ENCODE peak calls at places on chromosomes 4 and X, in six cellular contexts. Q is Karpas-422; A is prostate gland; V is CD4-positive, alpha-beta memory T cell; Y is body of pancreas; I is DND-41. X is an unnamed sample. For H3K4me1, the result is how much of the 10 kb centered on the place peaks cover.

GRCh38 chr4:743463-744211 is 38.0 kb downstream of the PCGF3 start:
- DNase-seq in Y (no peak), A (no peak), I (no peak), V (no peak), Q (no peak), X (no peak)

GRCh38 chr4:2254665-2255500 is 7.0 kb downstream of the MXD4 start:
- DNase-seq in Y (no peak), Q (no peak), A (peak), V (peak), I (no peak), X (peak)

GRCh38 chr4:73776363-73776762 is 36.0 kb downstream of the CXCL8 start:
- DNase-seq in Y (peak), Q (no peak), A (peak), V (no peak), I (no peak), X (no peak)

GRCh38 chr4:146407669-146408084 is 114.1 kb downstream of the SLC10A7 start:
- DNase-seq in V (no peak), I (no peak), Q (no peak), A (no peak), Y (no peak), X (no peak)

GRCh38 chrX:67893931-67894330 is 350.1 kb downstream of the AR start:
- DNase-seq in I (no peak), A (no peak), Q (no peak), Y (no peak), V (no peak), X (no peak)

GRCh38 chr4:48261288-48261687 is 8.3 kb downstream of the TEC start:
- DNase-seq in A (no peak), V (no peak), I (no peak), Y (no peak), Q (no peak), X (no peak)

GRCh38 chrX:56802428-56802827 is 73.4 kb downstream of the NBDY start:
- DNase-seq in V (no peak), I (no peak), A (no peak), Y (no peak), Q (no peak), X (no peak)

GRCh38 chr4:86927843-86928395 is 6.9 kb upstream of the AFF1 start:
- DNase-seq in Y (no peak), V (no peak), Q (no peak), I (no peak), A (peak), X (no peak)

GRCh38 chrX:58025979-58026378 is 115.7 kb upstream of the ZXDA start:
- DNase-seq in Q (peak), Y (peak), V (peak), I (peak), A (peak), X (peak)

GRCh38 chr4:16824278-16824806 is 74.1 kb downstream of the LDB2 start:
- DNase-seq in A (no peak), Y (no peak), I (no peak), V (no peak), Q (no peak), X (no peak)

GRCh38 chr4:120105472-120105871 is 38.8 kb upstream of the MAD2L1 start:
- DNase-seq in Y (no peak), V (no peak), A (no peak), Q (no peak), I (no peak), X (no peak)

GRCh38 chr4:69951602-69952001 is 13.9 kb downstream of the CSN2 start:
- DNase-seq in V (no peak), I (no peak), Y (no peak), Q (no peak), A (no peak), X (no peak)

GRCh38 chr4:26489101-26489669 is 1.1 kb downstream of the CCKAR start:
- DNase-seq in Q (peak), A (no peak), V (no peak), I (no peak), Y (no peak), X (no peak)

GRCh38 chr4:125315571-125316390 is 1.0 kb downstream of the FAT4 start:
- DNase-seq in A (peak), Q (no peak), V (no peak), Y (peak), I (no peak), X (no peak)

GRCh38 chrX:135639066-135639815 is 74.2 kb upstream of the CT45A1 start:
- DNase-seq in Y (no peak), A (no peak), Q (no peak), I (no peak), V (no peak), X (no peak)

GRCh38 chrX:124719060-124719459 is 372.7 kb downstream of the SH2D1A start:
- DNase-seq in Y (no peak), V (no peak), I (no peak), A (no peak), Q (no peak), X (no peak)

GRCh38 chrX:82748901-82749505 is 759.1 kb upstream of the POU3F4 start:
- DNase-seq in Q (no peak), I (no peak), V (no peak), Y (no peak), A (no peak), X (no peak)

GRCh38 chr4:76459291-76459723 is 24.3 kb downstream of the SHROOM3 start:
- DNase-seq in Q (no peak), A (no peak), V (no peak), I (no peak), Y (peak), X (no peak)

GRCh38 chr4:89703831-89704230 is 133.1 kb downstream of the SNCA start:
- DNase-seq in A (no peak), V (no peak), I (no peak), Q (no peak), Y (no peak), X (no peak)

GRCh38 chrX:154731881-154732280 is 19.0 kb downstream of the GAB3 start:
- DNase-seq in Q (no peak), V (peak), Y (no peak), A (no peak), I (no peak), X (no peak)

GRCh38 chr4:92368648-92369047 is 64.9 kb downstream of the GRID2 start:
- DNase-seq in Y (no peak), A (no peak), Q (no peak), V (no peak), I (no peak), X (no peak)

GRCh38 chr4:2451036-2451520 is 17.8 kb upstream of the RNF4 start:
- DNase-seq in A (no peak), Q (no peak), I (no peak), V (no peak), Y (no peak), X (no peak)

GRCh38 chrX:10022273-10022541 is 55.0 kb downstream of the CLDN34 start:
- DNase-seq in I (no peak), A (no peak), V (no peak), Q (no peak), Y (no peak), X (no peak)

GRCh38 chrX:71151366-71151765 is 6.7 kb downstream of the NLGN3 start:
- DNase-seq in Q (no peak), Y (no peak), I (no peak), V (no peak), A (no peak), X (no peak)
- H3K27ac ChIP-seq in Q (no peak), Y (no peak), I (no peak), V (no peak), A (no peak), X (no peak)

GRCh38 chrX:71254092-71254941 is at the start of gene ZMYM3:
- DNase-seq in I (peak), Q (peak), Y (peak), A (peak), V (peak), X (peak)

GRCh38 chrX:71252221-71252620 is 1.7 kb downstream of the ZMYM3 start:
- DNase-seq in Q (no peak), Y (no peak), A (no peak), V (no peak), I (no peak), X (no peak)

GRCh38 chrX:71250856-71251255 is 3.1 kb downstream of the ZMYM3 start:
- DNase-seq in Y (no peak), A (no peak), V (no peak), I (no peak), Q (no peak), X (no peak)

GRCh38 chrX:71253253-71254091 is 468 bp downstream of the ZMYM3 start:
- DNase-seq in I (peak), V (peak), A (peak), Q (peak), Y (peak), X (no peak)

DNA sequence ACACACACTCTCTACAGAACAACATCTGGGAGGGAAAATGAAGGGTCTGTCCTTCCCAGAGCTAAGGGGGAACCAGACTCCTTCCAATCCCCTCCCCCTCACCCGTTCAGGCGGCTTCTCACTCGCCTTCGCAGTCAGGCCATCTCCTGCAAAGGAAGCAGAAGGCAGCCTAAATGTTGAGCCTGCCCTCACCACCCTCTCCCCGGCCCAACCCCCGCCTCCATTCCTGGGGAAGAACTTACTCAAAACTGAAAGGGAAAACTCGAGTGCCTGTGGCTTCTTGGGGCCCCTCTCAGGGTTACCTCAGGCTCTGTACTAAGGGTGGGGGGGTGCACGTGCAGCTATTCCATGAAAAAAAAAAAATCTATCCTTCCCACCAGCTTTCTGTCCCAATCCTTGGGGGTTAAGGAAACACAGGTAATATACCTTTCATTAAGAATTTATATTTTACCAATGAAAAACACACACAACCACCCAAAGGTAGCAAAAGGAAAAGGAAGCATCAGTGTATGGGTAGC is 2.4 kb downstream of the ZMYM3 start:
- DNase-seq in V (no peak), A (no peak), Y (no peak), I (peak), Q (no peak), X (no peak)
- H3K4me3 ChIP-seq in V (no peak), A (no peak), Y (no peak), I (no peak), Q (no peak), X (no peak)

GRCh38 chr4:162837679-162838078 is 329.0 kb downstream of the NAF1 start:
- DNase-seq in A (no peak), I (no peak), V (no peak), Q (no peak), Y (no peak), X (no peak)
- H3K4me1 ChIP-seq in A (under half), I (under half), V (under half), Q (under half), Y (under half), X (under half)

DNA sequence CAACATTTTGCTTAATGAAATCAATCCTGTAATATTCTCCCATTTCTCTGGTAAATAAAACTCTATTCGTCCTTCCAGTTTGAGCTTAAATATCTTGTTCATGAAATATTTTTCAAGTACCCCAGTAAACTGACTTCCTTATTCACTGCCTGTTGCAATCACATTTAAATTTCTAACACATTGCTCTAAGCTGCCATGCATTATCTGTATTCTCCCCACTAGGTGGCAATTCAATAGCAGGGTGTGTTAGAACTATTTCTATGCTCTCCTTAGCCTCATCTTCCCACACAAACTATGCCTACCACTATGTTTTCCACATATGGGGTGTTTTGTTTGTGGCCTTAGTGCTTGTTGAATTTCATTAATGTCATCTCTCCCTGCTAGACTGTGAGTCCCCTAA is 377.1 kb upstream of the HS3ST1 start:
- DNase-seq in A (peak), Q (peak), V (no peak), Y (no peak), I (no peak), X (no peak)
- H3K27ac ChIP-seq in A (no peak), Q (no peak), V (no peak), Y (no peak), I (no peak), X (no peak)

DNA sequence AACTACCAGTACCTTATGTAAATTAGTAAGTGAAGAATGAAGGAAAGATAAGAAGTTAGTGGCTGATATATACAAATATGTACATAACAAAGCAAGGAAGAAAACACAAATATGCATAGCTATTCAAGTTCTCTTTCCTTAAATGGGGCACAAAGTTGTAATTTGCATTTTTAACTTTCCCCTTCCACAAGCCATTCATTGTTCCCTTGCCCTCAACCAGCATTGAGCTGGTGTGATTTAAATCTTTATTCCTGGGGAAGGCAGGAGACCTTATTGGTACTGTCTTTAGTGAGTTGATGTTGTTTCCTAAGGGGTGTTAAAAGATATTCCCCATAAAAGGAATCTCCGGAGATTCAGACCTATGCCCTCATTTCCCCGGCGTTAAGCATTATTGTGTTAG is 735.3 kb downstream of the PCDH18 start:
- DNase-seq in Y (no peak), I (no peak), Q (no peak), V (no peak), A (no peak), X (no peak)
- H3K4me3 ChIP-seq in Y (no peak), I (no peak), Q (no peak), V (no peak), A (no peak), X (no peak)